ENCODE peak calls at places on chromosomes 7 and 10, in seven cellular contexts. One of them, this sample, is unnamed.

GRCh38 chr10:11678074-11678793 is 63.9 kb upstream of the ECHDC3 start:
- DNase-seq in kidney epithelial cell: peak; percentile 48
- DNase-seq in HFFc6: peak; percentile 16
- DNase-seq in tibial nerve: no peak
- DNase-seq in GM13976: peak; percentile 76
- DNase-seq in fibroblast of lung: peak; percentile 50
- DNase-seq in RWPE1: no peak
- DNase-seq in this sample: no peak

GRCh38 chr10:107548301-107548700 is 383.8 kb upstream of the SORCS1 start:
- DNase-seq in kidney epithelial cell: no peak
- DNase-seq in GM13976: no peak
- DNase-seq in RWPE1: no peak
- DNase-seq in HFFc6: no peak
- DNase-seq in fibroblast of lung: peak; percentile 57
- DNase-seq in tibial nerve: no peak
- DNase-seq in this sample: no peak

GRCh38 chr7:28666144-28666543 is 253.8 kb downstream of the CREB5 start:
- DNase-seq in fibroblast of lung: peak; percentile 70
- DNase-seq in RWPE1: peak; percentile 88
- DNase-seq in GM13976: no peak
- DNase-seq in HFFc6: no peak
- DNase-seq in kidney epithelial cell: no peak
- DNase-seq in tibial nerve: no peak
- DNase-seq in this sample: no peak

GRCh38 chr10:83995932-83996331 is 143.4 kb upstream of the GHITM start:
- DNase-seq in RWPE1: no peak
- DNase-seq in GM13976: no peak
- DNase-seq in kidney epithelial cell: no peak
- DNase-seq in fibroblast of lung: no peak
- DNase-seq in HFFc6: no peak
- DNase-seq in tibial nerve: no peak
- DNase-seq in this sample: no peak

GRCh38 chr7:105705427-105705826 is 124.1 kb upstream of the EFCAB10 start:
- DNase-seq in HFFc6: no peak
- DNase-seq in fibroblast of lung: no peak
- DNase-seq in kidney epithelial cell: no peak
- DNase-seq in RWPE1: no peak
- DNase-seq in GM13976: no peak
- DNase-seq in tibial nerve: no peak
- DNase-seq in this sample: no peak

GRCh38 chr10:33120700-33121099 is 162.7 kb upstream of the ITGB1 start:
- DNase-seq in RWPE1: no peak
- DNase-seq in tibial nerve: no peak
- DNase-seq in GM13976: no peak
- DNase-seq in fibroblast of lung: no peak
- DNase-seq in kidney epithelial cell: no peak
- DNase-seq in HFFc6: no peak
- DNase-seq in this sample: no peak

GRCh38 chr7:52854681-52855080 is 180.8 kb upstream of the POM121L12 start:
- DNase-seq in GM13976: no peak
- DNase-seq in kidney epithelial cell: no peak
- DNase-seq in fibroblast of lung: no peak
- DNase-seq in tibial nerve: no peak
- DNase-seq in HFFc6: no peak
- DNase-seq in RWPE1: no peak
- DNase-seq in this sample: no peak

GRCh38 chr7:96495751-96496216 is 173.9 kb upstream of the SLC25A13 start:
- DNase-seq in kidney epithelial cell: no peak
- DNase-seq in RWPE1: no peak
- DNase-seq in tibial nerve: no peak
- DNase-seq in fibroblast of lung: no peak
- DNase-seq in GM13976: no peak
- DNase-seq in HFFc6: no peak
- DNase-seq in this sample: no peak

GRCh38 chr7:78578701-78579100 is 780.1 kb downstream of the PHTF2 start:
- DNase-seq in fibroblast of lung: no peak
- DNase-seq in HFFc6: no peak
- DNase-seq in GM13976: no peak
- DNase-seq in tibial nerve: no peak
- DNase-seq in kidney epithelial cell: no peak
- DNase-seq in RWPE1: no peak
- DNase-seq in this sample: no peak

GRCh38 chr7:831596-832291 is 532 bp upstream of the SUN1 start:
- DNase-seq in GM13976: peak; percentile 84
- DNase-seq in HFFc6: peak; percentile 93
- DNase-seq in RWPE1: peak; percentile 88
- DNase-seq in tibial nerve: no peak
- DNase-seq in kidney epithelial cell: peak; percentile 84
- DNase-seq in fibroblast of lung: peak; percentile 93
- DNase-seq in this sample: no peak

GRCh38 chr10:123986736-123987135 is 95.1 kb upstream of the CPXM2 start:
- DNase-seq in tibial nerve: no peak
- DNase-seq in RWPE1: no peak
- DNase-seq in kidney epithelial cell: no peak
- DNase-seq in fibroblast of lung: no peak
- DNase-seq in GM13976: no peak
- DNase-seq in HFFc6: peak; percentile 55
- DNase-seq in this sample: no peak

GRCh38 chr7:105196473-105196872 is 182.5 kb downstream of the KMT2E start:
- DNase-seq in fibroblast of lung: peak; percentile 25
- DNase-seq in tibial nerve: no peak
- DNase-seq in RWPE1: no peak
- DNase-seq in kidney epithelial cell: no peak
- DNase-seq in HFFc6: no peak
- DNase-seq in GM13976: no peak
- DNase-seq in this sample: no peak

GRCh38 chr7:117951711-117952280 is 78.6 kb upstream of the CTTNBP2 start:
- DNase-seq in HFFc6: no peak
- DNase-seq in kidney epithelial cell: no peak
- DNase-seq in RWPE1: no peak
- DNase-seq in fibroblast of lung: no peak
- DNase-seq in tibial nerve: no peak
- DNase-seq in GM13976: no peak
- DNase-seq in this sample: no peak

GRCh38 chr7:5755704-5756131 is 25.7 kb downstream of the RNF216 start:
- DNase-seq in fibroblast of lung: peak; percentile 81
- DNase-seq in HFFc6: peak; percentile 47
- DNase-seq in GM13976: no peak
- DNase-seq in tibial nerve: no peak
- DNase-seq in RWPE1: no peak
- DNase-seq in kidney epithelial cell: no peak
- DNase-seq in this sample: no peak

GRCh38 chr7:108335264-108335918 is 120.8 kb downstream of the NRCAM start:
- DNase-seq in fibroblast of lung: peak; percentile 45
- DNase-seq in tibial nerve: peak; percentile 25
- DNase-seq in HFFc6: no peak
- DNase-seq in kidney epithelial cell: no peak
- DNase-seq in RWPE1: no peak
- DNase-seq in GM13976: no peak
- DNase-seq in this sample: no peak

GRCh38 chr7:151124205-151124880 is 38.1 kb downstream of the AGAP3 start:
- DNase-seq in HFFc6: no peak
- DNase-seq in kidney epithelial cell: no peak
- DNase-seq in fibroblast of lung: no peak
- DNase-seq in tibial nerve: no peak
- DNase-seq in GM13976: no peak
- DNase-seq in RWPE1: no peak
- DNase-seq in this sample: no peak

GRCh38 chr10:8033812-8034665 is 20.4 kb upstream of the GATA3 start:
- DNase-seq in kidney epithelial cell: no peak
- DNase-seq in HFFc6: no peak
- DNase-seq in fibroblast of lung: no peak
- DNase-seq in RWPE1: no peak
- DNase-seq in tibial nerve: no peak
- DNase-seq in GM13976: no peak
- DNase-seq in this sample: no peak

GRCh38 chr7:3232228-3232627 is 68.8 kb upstream of the SDK1 start:
- DNase-seq in tibial nerve: no peak
- DNase-seq in HFFc6: no peak
- DNase-seq in GM13976: no peak
- DNase-seq in fibroblast of lung: no peak
- DNase-seq in kidney epithelial cell: no peak
- DNase-seq in RWPE1: no peak
- DNase-seq in this sample: no peak

GRCh38 chr10:79385804-79386531 is 38.7 kb downstream of the PPIF start:
- DNase-seq in fibroblast of lung: no peak
- DNase-seq in kidney epithelial cell: no peak
- DNase-seq in RWPE1: no peak
- DNase-seq in GM13976: peak; percentile 41
- DNase-seq in tibial nerve: peak; percentile 11
- DNase-seq in HFFc6: no peak
- DNase-seq in this sample: peak; percentile 12

GRCh38 chr10:125073996-125074395 is 86.4 kb downstream of the CTBP2 start:
- DNase-seq in kidney epithelial cell: no peak
- DNase-seq in HFFc6: no peak
- DNase-seq in RWPE1: no peak
- DNase-seq in GM13976: no peak
- DNase-seq in fibroblast of lung: no peak
- DNase-seq in tibial nerve: no peak
- DNase-seq in this sample: no peak

GRCh38 chr7:96508371-96508770 is 186.5 kb upstream of the SLC25A13 start:
- DNase-seq in RWPE1: peak; percentile 49
- DNase-seq in tibial nerve: no peak
- DNase-seq in fibroblast of lung: peak; percentile 3
- DNase-seq in kidney epithelial cell: no peak
- DNase-seq in GM13976: no peak
- DNase-seq in HFFc6: no peak
- DNase-seq in this sample: no peak

GRCh38 chr10:24685958-24686540 is 37.6 kb downstream of the ARHGAP21 start:
- DNase-seq in HFFc6: peak; percentile 48
- DNase-seq in RWPE1: no peak
- DNase-seq in kidney epithelial cell: no peak
- DNase-seq in GM13976: no peak
- DNase-seq in fibroblast of lung: peak; percentile 82
- DNase-seq in tibial nerve: no peak
- DNase-seq in this sample: no peak

GRCh38 chr10:132115736-132116135 is 50.0 kb downstream of the JAKMIP3 start:
- DNase-seq in fibroblast of lung: peak; percentile 6
- DNase-seq in RWPE1: no peak
- DNase-seq in GM13976: no peak
- DNase-seq in tibial nerve: no peak
- DNase-seq in kidney epithelial cell: no peak
- DNase-seq in HFFc6: no peak
- DNase-seq in this sample: no peak

GRCh38 chr10:27683226-27683625 is 62.4 kb downstream of the MKX start:
- DNase-seq in GM13976: no peak
- DNase-seq in fibroblast of lung: no peak
- DNase-seq in HFFc6: no peak
- DNase-seq in kidney epithelial cell: no peak
- DNase-seq in RWPE1: no peak
- DNase-seq in tibial nerve: no peak
- DNase-seq in this sample: no peak

GRCh38 chr10:27687326-27687725 is 58.3 kb downstream of the MKX start:
- DNase-seq in GM13976: no peak
- DNase-seq in RWPE1: no peak
- DNase-seq in HFFc6: no peak
- DNase-seq in fibroblast of lung: no peak
- DNase-seq in kidney epithelial cell: no peak
- DNase-seq in tibial nerve: no peak
- DNase-seq in this sample: no peak

GRCh38 chr10:27692663-27693062 is 53.0 kb downstream of the MKX start:
- DNase-seq in RWPE1: no peak
- DNase-seq in HFFc6: no peak
- DNase-seq in GM13976: no peak
- DNase-seq in tibial nerve: no peak
- DNase-seq in fibroblast of lung: no peak
- DNase-seq in kidney epithelial cell: no peak
- DNase-seq in this sample: no peak

GRCh38 chr10:27685686-27686085 is 59.9 kb downstream of the MKX start:
- DNase-seq in GM13976: no peak
- DNase-seq in HFFc6: no peak
- DNase-seq in kidney epithelial cell: no peak
- DNase-seq in RWPE1: no peak
- DNase-seq in fibroblast of lung: peak; percentile 20
- DNase-seq in tibial nerve: no peak
- DNase-seq in this sample: no peak

DNA sequence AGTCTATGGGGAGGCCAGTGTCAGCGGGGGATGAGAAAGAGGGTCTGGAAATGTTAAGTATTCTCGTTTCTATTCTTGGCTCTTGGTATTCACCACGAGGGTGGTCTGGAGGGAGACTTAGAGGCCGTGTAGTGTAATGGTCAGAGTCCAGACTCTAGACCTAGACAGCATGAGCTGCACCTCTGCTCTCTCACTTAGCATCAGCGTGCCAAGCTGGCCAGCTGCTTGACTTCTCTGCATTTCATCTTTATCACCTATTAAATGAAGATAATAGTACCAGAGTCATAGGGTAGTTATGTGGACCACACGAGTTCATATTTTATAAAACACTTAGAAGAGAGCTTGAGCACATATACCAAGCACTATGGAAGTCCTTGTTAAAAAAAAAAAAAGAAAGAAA is 57.8 kb downstream of the MKX start:
- DNase-seq in tibial nerve: no peak
- DNase-seq in RWPE1: no peak
- DNase-seq in GM13976: no peak
- DNase-seq in HFFc6: no peak
- DNase-seq in kidney epithelial cell: no peak
- DNase-seq in fibroblast of lung: no peak
- DNase-seq in this sample: no peak
- TF ChIP-seq CTCF in tibial nerve: no peak
- TF ChIP-seq CTCF in RWPE1: no peak
- TF ChIP-seq CTCF in GM13976: no peak
- TF ChIP-seq CTCF in HFFc6: no peak
- TF ChIP-seq CTCF in kidney epithelial cell: no peak
- TF ChIP-seq CTCF in fibroblast of lung: no peak
- TF ChIP-seq CTCF in this sample: no peak

GRCh38 chr10:80530251-80530650 is 7.5 kb upstream of the SH2D4B start:
- DNase-seq in fibroblast of lung: peak; percentile 13
- DNase-seq in RWPE1: peak; percentile 62
- DNase-seq in tibial nerve: no peak
- DNase-seq in GM13976: no peak
- DNase-seq in HFFc6: peak; percentile 54
- DNase-seq in kidney epithelial cell: no peak
- DNase-seq in this sample: no peak
- TF ChIP-seq CTCF in fibroblast of lung: no peak
- TF ChIP-seq CTCF in RWPE1: no peak
- TF ChIP-seq CTCF in tibial nerve: no peak
- TF ChIP-seq CTCF in GM13976: peak; percentile 5
- TF ChIP-seq CTCF in HFFc6: peak; percentile 71
- TF ChIP-seq CTCF in kidney epithelial cell: peak; percentile 56
- TF ChIP-seq CTCF in this sample: no peak

GRCh38 chr10:113735913-113736312 is 15.6 kb upstream of the PLEKHS1 start:
- DNase-seq in GM13976: no peak
- DNase-seq in RWPE1: peak; percentile 16
- DNase-seq in fibroblast of lung: peak; percentile 6
- DNase-seq in tibial nerve: no peak
- DNase-seq in kidney epithelial cell: peak; percentile 21
- DNase-seq in HFFc6: no peak
- DNase-seq in this sample: no peak
- TF ChIP-seq CTCF in GM13976: no peak
- TF ChIP-seq CTCF in RWPE1: no peak
- TF ChIP-seq CTCF in fibroblast of lung: no peak
- TF ChIP-seq CTCF in tibial nerve: no peak
- TF ChIP-seq CTCF in kidney epithelial cell: peak; percentile 22
- TF ChIP-seq CTCF in HFFc6: no peak
- TF ChIP-seq CTCF in this sample: no peak

DNA sequence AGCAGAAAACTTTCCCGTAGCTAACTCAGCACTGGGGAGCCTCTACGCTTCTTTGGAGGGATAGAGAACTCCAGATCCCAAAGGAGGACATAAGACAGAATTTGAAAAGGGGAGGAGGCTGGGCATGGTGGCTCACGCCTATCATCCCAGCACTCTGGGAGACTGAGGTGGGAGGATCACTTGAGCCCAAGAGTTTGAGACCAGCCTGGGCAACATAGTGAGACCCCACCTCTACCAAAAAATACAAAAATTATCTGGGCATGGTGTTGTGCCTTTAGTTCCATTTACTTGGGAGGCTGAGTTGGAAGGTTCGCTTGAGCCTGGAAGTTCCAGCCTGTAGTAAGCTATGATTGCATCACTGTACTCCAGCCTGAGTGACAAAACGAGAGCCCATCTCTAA is 166.0 kb upstream of the SH2B2 start:
- DNase-seq in kidney epithelial cell: no peak
- DNase-seq in HFFc6: no peak
- DNase-seq in fibroblast of lung: no peak
- DNase-seq in RWPE1: no peak
- DNase-seq in GM13976: no peak
- DNase-seq in tibial nerve: no peak
- DNase-seq in this sample: no peak
- TF ChIP-seq CTCF in kidney epithelial cell: no peak
- TF ChIP-seq CTCF in HFFc6: no peak
- TF ChIP-seq CTCF in fibroblast of lung: no peak
- TF ChIP-seq CTCF in RWPE1: no peak
- TF ChIP-seq CTCF in GM13976: no peak
- TF ChIP-seq CTCF in tibial nerve: no peak
- TF ChIP-seq CTCF in this sample: no peak

This sample was measured in natural killer cell.